ENCODE peak calls at places on chromosome 16, in eight cellular contexts. B, D, O, U, I, F, Q and G are unnamed samples.

GRCh38 chr16:12231666-12232065 is 255.1 kb downstream of the SNX29 start:
- DNase-seq in B (no peak), D (no peak), O (no peak), U (no peak), I (no peak), F (peak), Q (no peak), G (no peak)

GRCh38 chr16:89923640-89924297 is 627 bp downstream of the TUBB3 start:
- DNase-seq in B (peak), D (no peak), O (no peak), U (no peak), I (no peak), F (no peak), Q (no peak), G (no peak)

GRCh38 chr16:87226926-87227650 is 90.1 kb downstream of the C16orf95 start:
- DNase-seq in B (no peak), D (no peak), O (peak), U (no peak), I (no peak), F (peak), Q (no peak), G (no peak)

GRCh38 chr16:90046971-90047713 is 27.9 kb upstream of the DBNDD1 start:
- DNase-seq in B (peak), D (peak), O (peak), U (peak), I (peak), F (peak), Q (no peak), G (no peak)

GRCh38 chr16:10318798-10319500 is 66.9 kb upstream of the ATF7IP2 start:
- DNase-seq in B (no peak), D (no peak), O (no peak), U (no peak), I (no peak), F (no peak), Q (no peak), G (no peak)

GRCh38 chr16:6725634-6726331 is 606.9 kb upstream of the RBFOX1 start:
- DNase-seq in B (peak), D (no peak), O (no peak), U (no peak), I (no peak), F (no peak), Q (no peak), G (no peak)

GRCh38 chr16:81313731-81314602 is 795 bp upstream of the GAN start:
- DNase-seq in B (peak), D (no peak), O (peak), U (no peak), I (no peak), F (no peak), Q (peak), G (no peak)

GRCh38 chr16:3998793-3999478 is 117.3 kb downstream of the ADCY9 start:
- DNase-seq in B (no peak), D (no peak), O (peak), U (peak), I (no peak), F (peak), Q (no peak), G (no peak)

GRCh38 chr16:35207059-35207999 is 1747.9 kb downstream of the TP53TG3F start:
- DNase-seq in B (no peak), D (no peak), O (no peak), U (no peak), I (no peak), F (no peak), Q (no peak), G (no peak)

GRCh38 chr16:70395345-70395901 is 43.5 kb downstream of the ST3GAL2 start:
- DNase-seq in B (peak), D (peak), O (peak), U (peak), I (no peak), F (peak), Q (peak), G (no peak)

GRCh38 chr16:82091225-82091624 is 56.2 kb downstream of the HSD17B2 start:
- DNase-seq in B (no peak), D (no peak), O (no peak), U (no peak), I (no peak), F (peak), Q (no peak), G (no peak)

GRCh38 chr16:20265019-20265418 is 62.3 kb downstream of the GP2 start:
- DNase-seq in B (no peak), D (no peak), O (no peak), U (no peak), I (no peak), F (no peak), Q (no peak), G (no peak)

GRCh38 chr16:66457888-66458287 is 30.8 kb downstream of the BEAN1 start:
- DNase-seq in B (peak), D (no peak), O (no peak), U (no peak), I (no peak), F (no peak), Q (no peak), G (no peak)

GRCh38 chr16:51816929-51817328 is 665.9 kb upstream of the SALL1 start:
- DNase-seq in B (no peak), D (no peak), O (peak), U (no peak), I (no peak), F (peak), Q (no peak), G (no peak)

GRCh38 chr16:72112906-72113615 is 19.4 kb downstream of the DHX38 start:
- DNase-seq in B (no peak), D (no peak), O (no peak), U (no peak), I (no peak), F (no peak), Q (no peak), G (no peak)

GRCh38 chr16:51119576-51120288 is 31.3 kb downstream of the SALL1 start:
- DNase-seq in B (no peak), D (no peak), O (no peak), U (no peak), I (no peak), F (no peak), Q (no peak), G (no peak)

GRCh38 chr16:54926166-54926838 is 4.4 kb upstream of the IRX5 start:
- DNase-seq in B (no peak), D (no peak), O (no peak), U (no peak), I (no peak), F (no peak), Q (no peak), G (no peak)

GRCh38 chr16:27083861-27084261 is 17.1 kb downstream of the C16orf82 start:
- DNase-seq in B (peak), D (no peak), O (no peak), U (no peak), I (no peak), F (no peak), Q (no peak), G (no peak)

GRCh38 chr16:31428277-31428597 is at the start of gene COX6A2:
- DNase-seq in B (no peak), D (no peak), O (no peak), U (no peak), I (no peak), F (no peak), Q (no peak), G (no peak)

GRCh38 chr16:23785842-23786241 is 31.0 kb downstream of the CHP2 start:
- DNase-seq in B (no peak), D (no peak), O (no peak), U (no peak), I (no peak), F (no peak), Q (no peak), G (no peak)

GRCh38 chr16:88298882-88299745 is 83.6 kb upstream of the ZNF469 start:
- DNase-seq in B (no peak), D (no peak), O (peak), U (no peak), I (no peak), F (no peak), Q (peak), G (no peak)

GRCh38 chr16:66481081-66481942 is 54.2 kb downstream of the BEAN1 start:
- DNase-seq in B (no peak), D (no peak), O (no peak), U (peak), I (no peak), F (no peak), Q (no peak), G (no peak)

GRCh38 chr16:62225675-62226074 is 189.4 kb upstream of the CDH8 start:
- DNase-seq in B (peak), D (peak), O (peak), U (peak), I (no peak), F (no peak), Q (peak), G (peak)

GRCh38 chr16:25256821-25257503 is 683 bp downstream of the ZKSCAN2 start:
- DNase-seq in B (peak), D (peak), O (no peak), U (peak), I (no peak), F (no peak), Q (peak), G (no peak)
- TF ChIP-seq CTCF in B (peak), D (no peak), O (peak), U (no peak), I (peak), F (no peak), Q (peak), G (no peak)

GRCh38 chr16:2244301-2244700 is 7.1 kb downstream of the ECI1 start:
- DNase-seq in B (peak), D (no peak), O (no peak), U (no peak), I (no peak), F (no peak), Q (no peak), G (no peak)
- TF ChIP-seq CTCF in B (peak), D (no peak), O (no peak), U (no peak), I (peak), F (no peak), Q (no peak), G (no peak)

DNA sequence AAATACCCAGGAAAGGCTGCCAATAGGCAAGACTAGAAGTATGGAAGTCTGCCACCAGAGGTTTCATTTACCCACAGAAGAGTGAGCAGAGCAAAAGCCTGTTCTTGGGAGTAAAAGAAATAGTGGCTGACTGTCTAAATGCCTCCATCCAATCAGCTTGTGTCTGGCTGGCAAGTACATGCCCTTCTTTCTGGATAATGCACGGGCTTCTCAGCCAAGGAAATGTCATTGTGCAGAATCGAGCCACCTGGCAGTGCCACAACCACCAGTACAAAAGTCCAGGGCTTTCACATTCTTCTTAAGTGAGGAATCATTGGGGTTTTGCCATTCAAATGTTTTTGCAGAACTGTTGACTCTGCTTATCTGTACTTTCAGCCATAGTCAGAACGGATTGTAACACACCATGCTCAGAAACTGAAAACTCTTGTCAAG is 10.1 kb upstream of the ERCC4 start:
- DNase-seq in B (no peak), D (no peak), O (peak), U (no peak), I (peak), F (peak), Q (no peak), G (no peak)
- TF ChIP-seq CTCF in B (no peak), D (no peak), O (no peak), U (no peak), I (no peak), F (peak), Q (no peak), G (no peak)

GRCh38 chr16:85422124-85422373 is 191.1 kb upstream of the GSE1 start:
- DNase-seq in B (no peak), D (peak), O (no peak), U (no peak), I (no peak), F (no peak), Q (no peak), G (no peak)

GRCh38 chr16:85423186-85423550 is 190.0 kb upstream of the GSE1 start:
- DNase-seq in B (no peak), D (peak), O (no peak), U (peak), I (no peak), F (no peak), Q (peak), G (no peak)

GRCh38 chr16:85423631-85424030 is 189.5 kb upstream of the GSE1 start:
- DNase-seq in B (no peak), D (peak), O (no peak), U (peak), I (no peak), F (no peak), Q (no peak), G (no peak)

GRCh38 chr16:85421338-85422123 is 191.6 kb upstream of the GSE1 start:
- DNase-seq in B (no peak), D (peak), O (no peak), U (peak), I (no peak), F (no peak), Q (peak), G (no peak)

GRCh38 chr16:85422374-85423185 is 190.5 kb upstream of the GSE1 start:
- DNase-seq in B (peak), D (peak), O (peak), U (peak), I (no peak), F (no peak), Q (peak), G (no peak)
- TF ChIP-seq CTCF in B (peak), D (no peak), O (no peak), U (no peak), I (no peak), F (no peak), Q (no peak), G (no peak)

GRCh38 chr16:30000768-30001631 is 5.0 kb downstream of the INO80E start:
- DNase-seq in B (no peak), D (no peak), O (no peak), U (no peak), I (no peak), F (no peak), Q (no peak), G (no peak)
- TF ChIP-seq CTCF in B (peak), D (no peak), O (no peak), U (no peak), I (peak), F (peak), Q (no peak), G (no peak)

GRCh38 chr16:67926181-67926742 is 5.4 kb downstream of the CTRL start:
- DNase-seq in B (no peak), D (no peak), O (no peak), U (no peak), I (no peak), F (no peak), Q (no peak), G (no peak)
- TF ChIP-seq CTCF in B (peak), D (no peak), O (peak), U (no peak), I (peak), F (peak), Q (peak), G (peak)